ENCODE peak calls at places on chromosomes 5 and 9, in five cellular contexts. One of them, this sample, is unnamed.
A peak's percentile ranks its signal among the peaks of the same experiment; 100 is the strongest.

GRCh38 chr5:171450423-171451246 is 31.2 kb downstream of the FGF18 start:
- DNase-seq in BE2C: no peak
- DNase-seq in adipocyte: peak; percentile 90
- DNase-seq in H9: peak; percentile 66
- DNase-seq in Caco-2: no peak
- DNase-seq in this sample: no peak

GRCh38 chr9:134752476-134752875 is 110.9 kb downstream of the COL5A1 start:
- DNase-seq in BE2C: no peak
- DNase-seq in adipocyte: no peak
- DNase-seq in H9: no peak
- DNase-seq in Caco-2: no peak
- DNase-seq in this sample: no peak

GRCh38 chr5:337565-338130 is 16.1 kb downstream of the AHRR start:
- DNase-seq in BE2C: no peak
- DNase-seq in adipocyte: peak; percentile 38
- DNase-seq in H9: peak; percentile 60
- DNase-seq in Caco-2: peak; percentile 55
- DNase-seq in this sample: no peak

GRCh38 chr9:27925815-27926214 is 352.5 kb upstream of the C9orf72 start:
- DNase-seq in BE2C: no peak
- DNase-seq in adipocyte: no peak
- DNase-seq in H9: no peak
- DNase-seq in Caco-2: no peak
- DNase-seq in this sample: no peak

GRCh38 chr5:58703925-58704324 is 121.0 kb downstream of the RAB3C start:
- DNase-seq in BE2C: no peak
- DNase-seq in adipocyte: no peak
- DNase-seq in H9: no peak
- DNase-seq in Caco-2: no peak
- DNase-seq in this sample: no peak

GRCh38 chr9:109707355-109707754 is 72.6 kb upstream of the PALM2AKAP2 start:
- DNase-seq in BE2C: no peak
- DNase-seq in adipocyte: no peak
- DNase-seq in H9: no peak
- DNase-seq in Caco-2: no peak
- DNase-seq in this sample: no peak

GRCh38 chr5:8884029-8884428 is 661.8 kb downstream of the SEMA5A start:
- DNase-seq in BE2C: no peak
- DNase-seq in adipocyte: no peak
- DNase-seq in H9: no peak
- DNase-seq in Caco-2: no peak
- DNase-seq in this sample: no peak

GRCh38 chr9:135076143-135076875 is 11.2 kb upstream of the OLFM1 start:
- DNase-seq in BE2C: no peak
- DNase-seq in adipocyte: no peak
- DNase-seq in H9: peak; percentile 26
- DNase-seq in Caco-2: peak; percentile 14
- DNase-seq in this sample: no peak

GRCh38 chr5:157836121-157836753 is 22.7 kb downstream of the CLINT1 start:
- DNase-seq in BE2C: no peak
- DNase-seq in adipocyte: no peak
- DNase-seq in H9: no peak
- DNase-seq in Caco-2: no peak
- DNase-seq in this sample: no peak

GRCh38 chr9:78713746-78714405 is 417.0 kb downstream of the PSAT1 start:
- DNase-seq in BE2C: no peak
- DNase-seq in adipocyte: peak; percentile 24
- DNase-seq in H9: no peak
- DNase-seq in Caco-2: no peak
- DNase-seq in this sample: no peak

GRCh38 chr5:135629666-135630065 is 50.9 kb upstream of the CXCL14 start:
- DNase-seq in BE2C: no peak
- DNase-seq in adipocyte: no peak
- DNase-seq in H9: no peak
- DNase-seq in Caco-2: no peak
- DNase-seq in this sample: no peak

GRCh38 chr5:16536246-16536645 is 70.6 kb upstream of the ZNF622 start:
- DNase-seq in BE2C: no peak
- DNase-seq in adipocyte: peak; percentile 24
- DNase-seq in H9: no peak
- DNase-seq in Caco-2: no peak
- DNase-seq in this sample: no peak

GRCh38 chr9:36268007-36268427 is 9.8 kb upstream of the GNE start:
- DNase-seq in BE2C: no peak
- DNase-seq in adipocyte: peak; percentile 13
- DNase-seq in H9: no peak
- DNase-seq in Caco-2: no peak
- DNase-seq in this sample: no peak

GRCh38 chr9:128684325-128685021 is 4.5 kb upstream of the SET start:
- DNase-seq in BE2C: peak; percentile 57
- DNase-seq in adipocyte: peak; percentile 73
- DNase-seq in H9: peak; percentile 87
- DNase-seq in Caco-2: peak; percentile 93
- DNase-seq in this sample: no peak

GRCh38 chr9:70013598-70014196 is 30.0 kb upstream of the MAMDC2 start:
- DNase-seq in BE2C: no peak
- DNase-seq in adipocyte: peak; percentile 72
- DNase-seq in H9: no peak
- DNase-seq in Caco-2: no peak
- DNase-seq in this sample: no peak

GRCh38 chr5:135249658-135250057 is 149.4 kb downstream of the MACROH2A1 start:
- DNase-seq in BE2C: no peak
- DNase-seq in adipocyte: no peak
- DNase-seq in H9: no peak
- DNase-seq in Caco-2: peak; percentile 15
- DNase-seq in this sample: no peak

GRCh38 chr5:139651863-139652787 is 4.0 kb downstream of the CXXC5 start:
- DNase-seq in BE2C: peak; percentile 90
- DNase-seq in adipocyte: peak; percentile 90
- DNase-seq in H9: peak; percentile 81
- DNase-seq in Caco-2: no peak
- DNase-seq in this sample: no peak

GRCh38 chr9:306907-307306 is 92.2 kb downstream of the DOCK8 start:
- DNase-seq in BE2C: no peak
- DNase-seq in adipocyte: no peak
- DNase-seq in H9: peak; percentile 35
- DNase-seq in Caco-2: no peak
- DNase-seq in this sample: no peak

GRCh38 chr5:179160584-179160983 is 100.4 kb downstream of the ZNF354C start:
- DNase-seq in BE2C: no peak
- DNase-seq in adipocyte: no peak
- DNase-seq in H9: peak; percentile 2
- DNase-seq in Caco-2: peak; percentile 1
- DNase-seq in this sample: no peak

GRCh38 chr9:115694991-115695390 is 458.6 kb upstream of the PAPPA start:
- DNase-seq in BE2C: no peak
- DNase-seq in adipocyte: peak; percentile 50
- DNase-seq in H9: no peak
- DNase-seq in Caco-2: no peak
- DNase-seq in this sample: no peak

GRCh38 chr5:137325721-137326120 is 173.4 kb downstream of the SPOCK1 start:
- DNase-seq in BE2C: no peak
- DNase-seq in adipocyte: no peak
- DNase-seq in H9: no peak
- DNase-seq in Caco-2: no peak
- DNase-seq in this sample: no peak

GRCh38 chr9:86601697-86602096 is 247.5 kb upstream of the TUT7 start:
- DNase-seq in BE2C: no peak
- DNase-seq in adipocyte: no peak
- DNase-seq in H9: no peak
- DNase-seq in Caco-2: no peak
- DNase-seq in this sample: no peak

GRCh38 chr9:133276923-133277322 is 1.9 kb upstream of the ABO start:
- DNase-seq in BE2C: no peak
- DNase-seq in adipocyte: no peak
- DNase-seq in H9: no peak
- DNase-seq in Caco-2: no peak
- DNase-seq in this sample: no peak
- H3K9me3 ChIP-seq in BE2C: no peaks in the 10 kb centered on the region
- H3K9me3 ChIP-seq in adipocyte: peaks cover 14% of the 10 kb centered on the region
- H3K9me3 ChIP-seq in H9: no peaks in the 10 kb centered on the region
- H3K9me3 ChIP-seq in Caco-2: peaks cover 7% of the 10 kb centered on the region
- H3K9me3 ChIP-seq in this sample: peaks cover 1% of the 10 kb centered on the region

DNA sequence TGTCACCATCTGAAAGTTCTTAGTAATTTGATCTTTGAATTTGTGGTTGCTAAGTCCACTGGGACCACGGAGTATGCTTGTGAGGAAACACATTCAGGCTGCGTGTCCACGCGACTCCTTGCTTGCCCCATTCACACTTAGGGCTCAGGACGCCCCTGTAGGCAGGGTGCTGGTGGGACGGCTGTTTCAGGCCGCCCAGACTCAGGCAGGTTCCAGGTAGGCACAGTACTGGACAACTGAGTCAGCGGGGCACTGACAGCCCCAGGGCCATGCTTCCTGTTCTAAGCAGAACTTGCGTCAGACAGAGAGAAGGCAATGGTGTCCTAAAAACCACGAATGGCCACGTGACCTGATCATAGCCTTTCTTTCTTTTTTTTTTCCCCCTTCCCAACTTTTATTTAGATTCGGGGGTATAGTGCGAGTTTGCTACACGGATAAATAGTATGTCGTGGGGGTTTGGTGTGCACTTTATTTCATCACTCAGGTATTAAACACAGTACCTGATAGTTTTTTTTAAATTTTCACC is 7.7 kb upstream of the RASGEF1C start:
- DNase-seq in BE2C: no peak
- DNase-seq in adipocyte: no peak
- DNase-seq in H9: no peak
- DNase-seq in Caco-2: no peak
- DNase-seq in this sample: no peak
- H3K9me3 ChIP-seq in BE2C: no peaks in the 10 kb centered on the region
- H3K9me3 ChIP-seq in adipocyte: peaks cover 45% of the 10 kb centered on the region
- H3K9me3 ChIP-seq in H9: no peaks in the 10 kb centered on the region
- H3K9me3 ChIP-seq in Caco-2: no peaks in the 10 kb centered on the region
- H3K9me3 ChIP-seq in this sample: peaks cover 2% of the 10 kb centered on the region

GRCh38 chr5:131765261-131765660 is 31.6 kb downstream of the FNIP1 start:
- DNase-seq in BE2C: no peak
- DNase-seq in adipocyte: no peak
- DNase-seq in H9: no peak
- DNase-seq in Caco-2: no peak
- DNase-seq in this sample: no peak
- H3K9me3 ChIP-seq in BE2C: no peaks in the 10 kb centered on the region
- H3K9me3 ChIP-seq in adipocyte: peaks cover 3% of the 10 kb centered on the region
- H3K9me3 ChIP-seq in H9: no peaks in the 10 kb centered on the region
- H3K9me3 ChIP-seq in Caco-2: no peaks in the 10 kb centered on the region
- H3K9me3 ChIP-seq in this sample: no peaks in the 10 kb centered on the region

DNA sequence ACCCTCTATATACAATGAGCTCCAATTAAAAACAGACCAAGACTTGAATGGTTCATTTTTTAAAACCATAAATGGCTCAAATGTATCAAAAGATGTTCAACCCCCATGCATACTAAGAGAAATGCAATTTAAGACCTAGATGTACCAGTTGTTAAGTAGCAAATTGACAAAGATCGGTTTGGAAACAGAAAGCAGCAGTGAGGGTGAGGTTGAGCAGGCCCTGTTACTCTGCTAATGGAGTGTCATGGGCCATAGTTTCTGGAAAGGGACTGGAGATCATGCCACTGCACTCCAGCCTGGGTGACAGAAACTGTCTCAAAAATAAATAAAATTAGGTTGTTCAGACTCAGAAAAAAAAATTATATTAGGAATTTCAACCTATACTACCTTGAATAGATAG is 55.0 kb downstream of the FNBP1 start:
- DNase-seq in BE2C: no peak
- DNase-seq in adipocyte: no peak
- DNase-seq in H9: no peak
- DNase-seq in Caco-2: no peak
- DNase-seq in this sample: no peak
- H3K9me3 ChIP-seq in BE2C: no peaks in the 10 kb centered on the region
- H3K9me3 ChIP-seq in adipocyte: no peaks in the 10 kb centered on the region
- H3K9me3 ChIP-seq in H9: no peaks in the 10 kb centered on the region
- H3K9me3 ChIP-seq in Caco-2: no peaks in the 10 kb centered on the region
- H3K9me3 ChIP-seq in this sample: no peaks in the 10 kb centered on the region

DNA sequence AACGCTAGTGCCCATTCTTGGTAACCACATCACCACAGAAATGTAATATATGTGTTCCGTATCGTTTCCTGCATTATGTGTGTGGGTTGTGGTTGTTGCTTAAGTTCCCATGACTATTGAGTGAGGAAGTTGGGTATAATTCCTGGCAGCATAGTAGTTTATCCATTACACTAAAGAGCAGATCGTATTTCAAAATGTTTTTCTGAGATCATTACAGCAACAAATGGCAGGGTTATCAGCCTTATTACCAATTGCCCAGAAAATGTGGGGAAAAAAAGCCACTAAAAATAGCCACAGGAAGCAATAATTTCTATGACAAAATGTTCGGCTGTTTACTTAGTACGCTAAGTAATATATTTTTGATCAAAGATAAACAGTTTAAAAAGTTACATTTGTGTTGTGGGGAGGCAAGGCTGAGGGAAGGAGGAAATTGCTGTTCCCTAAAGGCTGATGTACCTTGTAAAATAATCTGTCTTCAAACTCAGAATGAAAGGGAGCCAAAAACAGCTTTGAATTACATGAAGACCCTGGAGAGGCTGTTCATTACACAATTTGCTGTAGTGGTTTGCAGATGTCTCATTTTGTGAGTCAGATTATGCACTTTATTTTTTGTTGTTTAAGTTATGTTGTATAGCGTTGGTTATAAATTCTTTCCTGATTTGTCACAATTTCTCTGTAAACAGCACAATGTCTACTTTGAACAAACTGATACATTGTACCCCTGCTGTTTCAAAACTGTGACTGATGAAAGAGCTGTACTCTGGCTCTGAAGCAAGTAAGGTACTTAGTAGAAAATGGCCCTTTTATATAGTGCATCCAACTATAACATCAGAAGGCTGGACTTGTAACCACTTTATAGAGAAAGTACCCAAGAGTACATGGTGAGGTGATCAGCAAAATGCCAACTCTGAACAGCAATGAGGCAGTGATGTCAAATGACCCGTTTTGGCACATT is 1028.5 kb downstream of the NR2F1-AS1 start:
- DNase-seq in BE2C: no peak
- DNase-seq in adipocyte: peak; percentile 97
- DNase-seq in H9: no peak
- DNase-seq in Caco-2: no peak
- DNase-seq in this sample: no peak
- H3K9me3 ChIP-seq in BE2C: no peaks in the 10 kb centered on the region
- H3K9me3 ChIP-seq in adipocyte: no peaks in the 10 kb centered on the region
- H3K9me3 ChIP-seq in H9: no peaks in the 10 kb centered on the region
- H3K9me3 ChIP-seq in Caco-2: no peaks in the 10 kb centered on the region
- H3K9me3 ChIP-seq in this sample: no peaks in the 10 kb centered on the region

This sample was measured in iPS DF 6.9.